ENCODE peak calls at places on chromosomes 7 and 10, in seven cellular contexts. X is activated T-cell treated with anti-CD3 and anti-CD28 coated beads, Interleukin-2, amount 50 U/mL, for 24 hours; S is stimulated activated CD4-positive, alpha-beta T cell treated with anti-CD3 and anti-CD28 coated beads, Interleukin-2, amount 100 ng/mL, for 48 hours; T is posterior cingulate gyrus; B is psoas muscle; C is substantia nigra; Q is fibroblast of lung. Y is an unnamed sample.

GRCh38 chr7:5379576-5379975 is 44.1 kb downstream of the TNRC18 start:
- DNase-seq in X (no peak), S (no peak), T (no peak), B (no peak), C (no peak), Q (no peak), Y (no peak)

GRCh38 chr10:84606428-84606827 is 278.0 kb downstream of the CCSER2 start:
- DNase-seq in X (no peak), S (no peak), T (no peak), B (no peak), C (no peak), Q (no peak), Y (peak)

GRCh38 chr7:127754457-127754856 is 102.5 kb downstream of the SND1 start:
- DNase-seq in X (no peak), S (no peak), T (no peak), B (no peak), C (no peak), Q (no peak), Y (no peak)

GRCh38 chr7:136803028-136803427 is 65.4 kb upstream of the CHRM2 start:
- DNase-seq in X (no peak), S (no peak), T (no peak), B (no peak), C (no peak), Q (no peak), Y (no peak)

GRCh38 chr7:105810556-105810955 is 65.8 kb downstream of the ATXN7L1 start:
- DNase-seq in X (no peak), S (peak), T (no peak), B (no peak), C (no peak), Q (no peak), Y (no peak)

GRCh38 chr10:121753726-121754476 is 155.7 kb upstream of the FGFR2 start:
- DNase-seq in X (no peak), S (no peak), T (no peak), B (no peak), C (no peak), Q (peak), Y (peak)

GRCh38 chr7:148611692-148612091 is 21.1 kb downstream of the C7orf33 start:
- DNase-seq in X (no peak), S (no peak), T (no peak), B (no peak), C (no peak), Q (no peak), Y (peak)

GRCh38 chr10:24988831-24989769 is 26.9 kb downstream of the ENKUR start:
- DNase-seq in X (no peak), S (no peak), T (no peak), B (no peak), C (no peak), Q (no peak), Y (no peak)

GRCh38 chr7:116565981-116566380 is 41.1 kb downstream of the CAV1 start:
- DNase-seq in X (no peak), S (no peak), T (no peak), B (no peak), C (no peak), Q (no peak), Y (no peak)

GRCh38 chr10:119706521-119707278 is 19.1 kb upstream of the INPP5F start:
- DNase-seq in X (peak), S (no peak), T (no peak), B (no peak), C (no peak), Q (no peak), Y (peak)

GRCh38 chr10:11250304-11250703 is 232.6 kb downstream of the CELF2 start:
- DNase-seq in X (no peak), S (no peak), T (no peak), B (no peak), C (no peak), Q (no peak), Y (no peak)

GRCh38 chr7:106071999-106072714 is 40.0 kb downstream of the SYPL1 start:
- DNase-seq in X (no peak), S (no peak), T (no peak), B (no peak), C (no peak), Q (peak), Y (peak)

GRCh38 chr10:83917519-83918506 is 221.5 kb upstream of the GHITM start:
- DNase-seq in X (no peak), S (no peak), T (no peak), B (no peak), C (no peak), Q (no peak), Y (no peak)

GRCh38 chr7:93622036-93622714 is 47.7 kb upstream of the CALCR start:
- DNase-seq in X (no peak), S (no peak), T (no peak), B (no peak), C (no peak), Q (peak), Y (peak)

GRCh38 chr10:129788211-129788610 is 175.9 kb downstream of the EBF3 start:
- DNase-seq in X (no peak), S (no peak), T (no peak), B (no peak), C (no peak), Q (no peak), Y (no peak)

Y was measured in NCI-H69.